ENCODE peak calls at places on chromosomes 2 and 18, in eight cellular contexts. One of them, this sample, is unnamed.

GRCh38 chr18:79275992-79276391 is 119.7 kb upstream of the NFATC1 start:
- DNase-seq in breast epithelium: no peak
- DNase-seq in sigmoid colon: no peak
- DNase-seq in endothelial cell of umbilical vein: no peak
- DNase-seq in K562: no peak
- DNase-seq in transverse colon: no peak
- DNase-seq in HepG2: no peak
- DNase-seq in HCT116: no peak
- DNase-seq in this sample: no peak

GRCh38 chr2:11647834-11648600 is 22.0 kb downstream of the NTSR2 start:
- DNase-seq in transverse colon: no peak
- DNase-seq in sigmoid colon: no peak
- DNase-seq in endothelial cell of umbilical vein: peak; percentile 39
- DNase-seq in breast epithelium: no peak
- DNase-seq in K562: no peak
- DNase-seq in HCT116: no peak
- DNase-seq in HepG2: no peak
- DNase-seq in this sample: no peak

GRCh38 chr2:181275643-181276070 is 181.5 kb upstream of the ITGA4 start:
- DNase-seq in HepG2: no peak
- DNase-seq in K562: no peak
- DNase-seq in endothelial cell of umbilical vein: no peak
- DNase-seq in sigmoid colon: no peak
- DNase-seq in HCT116: no peak
- DNase-seq in breast epithelium: no peak
- DNase-seq in transverse colon: peak; percentile 19
- DNase-seq in this sample: no peak

GRCh38 chr2:238786792-238787490 is 60.9 kb upstream of the TWIST2 start:
- DNase-seq in HepG2: no peak
- DNase-seq in endothelial cell of umbilical vein: no peak
- DNase-seq in K562: no peak
- DNase-seq in HCT116: no peak
- DNase-seq in transverse colon: no peak
- DNase-seq in breast epithelium: no peak
- DNase-seq in sigmoid colon: no peak
- DNase-seq in this sample: no peak

GRCh38 chr2:11175293-11175795 is 20.1 kb downstream of the SLC66A3 start:
- DNase-seq in HepG2: no peak
- DNase-seq in transverse colon: no peak
- DNase-seq in endothelial cell of umbilical vein: no peak
- DNase-seq in sigmoid colon: peak; percentile 27
- DNase-seq in HCT116: no peak
- DNase-seq in breast epithelium: no peak
- DNase-seq in K562: no peak
- DNase-seq in this sample: no peak

GRCh38 chr2:67423489-67423888 is 26.4 kb downstream of the ETAA1 start:
- DNase-seq in transverse colon: no peak
- DNase-seq in sigmoid colon: no peak
- DNase-seq in HCT116: no peak
- DNase-seq in HepG2: no peak
- DNase-seq in endothelial cell of umbilical vein: no peak
- DNase-seq in K562: no peak
- DNase-seq in breast epithelium: no peak
- DNase-seq in this sample: no peak

GRCh38 chr2:109422071-109422757 is 191.6 kb downstream of the SEPTIN10 start:
- DNase-seq in K562: no peak
- DNase-seq in HepG2: no peak
- DNase-seq in endothelial cell of umbilical vein: no peak
- DNase-seq in breast epithelium: no peak
- DNase-seq in HCT116: no peak
- DNase-seq in sigmoid colon: peak; percentile 24
- DNase-seq in transverse colon: no peak
- DNase-seq in this sample: no peak

GRCh38 chr2:169476459-169476858 is 2.8 kb upstream of the BBS5 start:
- DNase-seq in sigmoid colon: no peak
- DNase-seq in breast epithelium: no peak
- DNase-seq in endothelial cell of umbilical vein: no peak
- DNase-seq in K562: no peak
- DNase-seq in HepG2: peak; percentile 62
- DNase-seq in HCT116: peak; percentile 21
- DNase-seq in transverse colon: no peak
- DNase-seq in this sample: no peak

GRCh38 chr18:13614318-13614643 is 112.1 kb downstream of the FAM210A start:
- DNase-seq in K562: no peak
- DNase-seq in endothelial cell of umbilical vein: no peak
- DNase-seq in sigmoid colon: no peak
- DNase-seq in HCT116: no peak
- DNase-seq in breast epithelium: no peak
- DNase-seq in HepG2: no peak
- DNase-seq in transverse colon: no peak
- DNase-seq in this sample: no peak

GRCh38 chr18:13615432-13615861 is 110.9 kb downstream of the FAM210A start:
- DNase-seq in breast epithelium: no peak
- DNase-seq in endothelial cell of umbilical vein: no peak
- DNase-seq in sigmoid colon: no peak
- DNase-seq in transverse colon: no peak
- DNase-seq in K562: no peak
- DNase-seq in HepG2: no peak
- DNase-seq in HCT116: no peak
- DNase-seq in this sample: no peak

GRCh38 chr18:13613591-13614317 is 112.6 kb downstream of the FAM210A start:
- DNase-seq in breast epithelium: no peak
- DNase-seq in transverse colon: no peak
- DNase-seq in endothelial cell of umbilical vein: no peak
- DNase-seq in sigmoid colon: peak; percentile 44
- DNase-seq in HCT116: no peak
- DNase-seq in HepG2: no peak
- DNase-seq in K562: no peak
- DNase-seq in this sample: no peak

GRCh38 chr18:13616041-13616440 is 110.3 kb downstream of the FAM210A start:
- DNase-seq in breast epithelium: no peak
- DNase-seq in transverse colon: no peak
- DNase-seq in sigmoid colon: no peak
- DNase-seq in K562: no peak
- DNase-seq in HepG2: no peak
- DNase-seq in endothelial cell of umbilical vein: no peak
- DNase-seq in HCT116: no peak
- DNase-seq in this sample: no peak

GRCh38 chr18:13614701-13615288 is 111.6 kb downstream of the FAM210A start:
- DNase-seq in endothelial cell of umbilical vein: no peak
- DNase-seq in HepG2: no peak
- DNase-seq in HCT116: no peak
- DNase-seq in sigmoid colon: peak; percentile 67
- DNase-seq in breast epithelium: no peak
- DNase-seq in transverse colon: no peak
- DNase-seq in K562: no peak
- DNase-seq in this sample: no peak
- TF ChIP-seq POLR2AphosphoS5 in endothelial cell of umbilical vein: no peak
- TF ChIP-seq POLR2AphosphoS5 in HepG2: no peak
- TF ChIP-seq POLR2AphosphoS5 in HCT116: no peak
- TF ChIP-seq POLR2AphosphoS5 in sigmoid colon: no peak
- TF ChIP-seq POLR2AphosphoS5 in breast epithelium: no peak
- TF ChIP-seq POLR2AphosphoS5 in transverse colon: no peak
- TF ChIP-seq POLR2AphosphoS5 in K562: no peak
- TF ChIP-seq POLR2AphosphoS5 in this sample: no peak

GRCh38 chr2:28326469-28326805 is 66.2 kb upstream of the FOSL2 start:
- DNase-seq in transverse colon: no peak
- DNase-seq in HCT116: no peak
- DNase-seq in breast epithelium: no peak
- DNase-seq in sigmoid colon: no peak
- DNase-seq in HepG2: no peak
- DNase-seq in K562: no peak
- DNase-seq in endothelial cell of umbilical vein: no peak
- DNase-seq in this sample: no peak

GRCh38 chr2:28325173-28325566 is 67.5 kb upstream of the FOSL2 start:
- DNase-seq in endothelial cell of umbilical vein: no peak
- DNase-seq in breast epithelium: no peak
- DNase-seq in transverse colon: no peak
- DNase-seq in HepG2: no peak
- DNase-seq in HCT116: no peak
- DNase-seq in sigmoid colon: peak; percentile 40
- DNase-seq in K562: no peak
- DNase-seq in this sample: no peak

GRCh38 chr2:28327596-28327962 is 65.1 kb upstream of the FOSL2 start:
- DNase-seq in HCT116: no peak
- DNase-seq in sigmoid colon: no peak
- DNase-seq in transverse colon: no peak
- DNase-seq in HepG2: no peak
- DNase-seq in K562: no peak
- DNase-seq in endothelial cell of umbilical vein: no peak
- DNase-seq in breast epithelium: no peak
- DNase-seq in this sample: no peak

GRCh38 chr2:28326873-28327495 is 65.7 kb upstream of the FOSL2 start:
- DNase-seq in sigmoid colon: peak; percentile 70
- DNase-seq in HepG2: no peak
- DNase-seq in endothelial cell of umbilical vein: no peak
- DNase-seq in K562: no peak
- DNase-seq in breast epithelium: no peak
- DNase-seq in HCT116: no peak
- DNase-seq in transverse colon: no peak
- DNase-seq in this sample: no peak

DNA sequence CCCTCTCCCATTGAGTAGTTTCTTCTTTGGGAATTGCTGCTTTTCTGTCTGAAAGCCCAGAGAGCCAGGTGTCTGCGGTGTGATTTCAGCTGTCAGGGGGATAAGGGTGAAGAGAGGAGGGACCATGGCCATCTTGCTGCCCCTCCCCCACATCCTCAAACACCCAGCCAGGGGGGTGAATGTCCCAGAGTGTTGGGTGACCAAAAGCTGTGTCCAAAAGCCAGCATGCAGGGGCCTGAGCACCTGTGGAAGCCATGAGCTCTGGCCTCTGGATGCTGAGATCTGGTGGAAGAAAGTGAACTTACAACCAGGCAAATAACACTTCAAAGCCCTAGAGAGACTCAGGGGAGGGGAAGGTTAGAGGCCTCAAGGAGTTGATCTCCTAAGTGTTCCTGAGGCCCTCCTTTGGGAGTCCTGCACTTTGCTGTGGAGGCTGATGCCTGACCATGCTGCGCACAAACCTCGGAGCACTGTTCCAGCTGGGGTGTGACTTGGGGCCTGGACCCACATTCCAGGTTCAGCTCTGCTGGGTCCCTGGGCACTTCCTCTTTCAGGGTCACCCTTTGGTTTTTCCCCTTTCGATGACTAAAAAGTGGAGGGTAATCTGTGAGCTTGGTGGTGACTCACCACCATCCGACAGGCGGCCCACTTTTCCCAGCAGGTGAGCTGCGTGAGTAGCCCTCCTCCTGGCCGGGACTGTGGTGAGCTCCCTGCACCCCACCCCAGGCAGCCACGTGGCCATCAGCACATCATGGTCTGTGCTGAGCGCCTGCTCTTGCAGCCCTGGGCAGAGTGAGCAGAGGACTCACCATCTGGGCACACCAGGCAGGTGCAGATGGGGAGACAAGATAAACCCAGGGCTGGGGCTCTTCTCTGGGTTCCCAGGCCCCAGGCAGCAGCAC is 66.8 kb upstream of the FOSL2 start:
- DNase-seq in breast epithelium: no peak
- DNase-seq in endothelial cell of umbilical vein: no peak
- DNase-seq in transverse colon: no peak
- DNase-seq in HCT116: peak; percentile 65
- DNase-seq in sigmoid colon: peak; percentile 53
- DNase-seq in HepG2: no peak
- DNase-seq in K562: peak; percentile 22
- DNase-seq in this sample: no peak
- H3K4me1 ChIP-seq in breast epithelium: peaks cover 5% of the 10 kb centered on the region
- H3K4me1 ChIP-seq in endothelial cell of umbilical vein: no peaks in the 10 kb centered on the region
- H3K4me1 ChIP-seq in transverse colon: no peaks in the 10 kb centered on the region
- H3K4me1 ChIP-seq in HCT116: peaks cover 44% of the 10 kb centered on the region
- H3K4me1 ChIP-seq in sigmoid colon: peaks cover 39% of the 10 kb centered on the region
- H3K4me1 ChIP-seq in HepG2: no peaks in the 10 kb centered on the region
- H3K4me1 ChIP-seq in K562: peaks cover 4% of the 10 kb centered on the region
- H3K4me1 ChIP-seq in this sample: no peaks in the 10 kb centered on the region

DNA sequence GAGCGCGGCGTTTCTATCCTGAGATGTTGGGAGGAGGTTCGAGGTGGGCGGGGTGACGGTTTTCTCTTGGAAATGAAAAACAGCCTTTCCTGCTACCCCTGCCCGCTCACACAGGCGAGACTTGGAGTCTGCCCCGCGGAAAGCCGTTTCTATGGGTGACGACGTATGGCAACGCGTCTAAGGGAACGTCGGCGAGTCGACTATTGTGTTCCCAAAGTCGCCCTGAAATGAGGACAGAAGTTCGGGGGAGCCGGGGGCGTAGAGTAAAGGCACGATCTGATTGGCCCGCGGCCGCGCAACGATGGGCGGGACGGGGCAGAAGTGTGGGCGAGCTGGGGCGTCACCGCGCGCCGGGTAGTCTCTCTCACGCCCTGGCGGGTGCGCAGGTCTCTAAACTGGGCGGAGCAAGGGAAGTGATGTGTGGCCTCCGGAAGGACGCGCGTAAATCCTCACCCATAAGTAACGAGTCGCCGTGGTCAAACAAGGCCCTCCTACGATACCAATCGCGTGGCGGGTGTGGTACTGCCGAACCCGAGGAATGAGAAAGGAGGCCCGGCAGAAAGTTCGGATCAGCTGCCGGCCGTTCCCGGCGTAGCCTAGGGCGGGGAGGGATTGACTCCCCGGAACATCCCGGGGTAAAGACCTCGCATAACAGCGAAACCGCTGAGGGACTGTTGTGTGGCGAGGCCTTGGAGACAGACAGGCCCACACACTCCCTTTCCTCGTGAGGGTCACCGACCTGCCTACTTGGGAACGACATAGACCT is 89.6 kb downstream of the FAM161A start:
- DNase-seq in endothelial cell of umbilical vein: peak; percentile 99
- DNase-seq in HepG2: peak; percentile 89
- DNase-seq in breast epithelium: peak; percentile 98
- DNase-seq in sigmoid colon: peak; percentile 99
- DNase-seq in transverse colon: peak; percentile 97
- DNase-seq in K562: peak; percentile 97
- DNase-seq in HCT116: peak; percentile 97
- DNase-seq in this sample: peak; percentile 98
- TF ChIP-seq POLR2A in endothelial cell of umbilical vein: peak; percentile 61
- TF ChIP-seq POLR2A in HepG2: peak; percentile 86
- TF ChIP-seq POLR2A in breast epithelium: peak; percentile 84
- TF ChIP-seq POLR2A in sigmoid colon: peak; percentile 84
- TF ChIP-seq POLR2A in transverse colon: peak; percentile 93
- TF ChIP-seq POLR2A in K562: peak; percentile 91
- TF ChIP-seq POLR2A in HCT116: peak; percentile 86
- TF ChIP-seq POLR2A in this sample: peak; percentile 79

DNA sequence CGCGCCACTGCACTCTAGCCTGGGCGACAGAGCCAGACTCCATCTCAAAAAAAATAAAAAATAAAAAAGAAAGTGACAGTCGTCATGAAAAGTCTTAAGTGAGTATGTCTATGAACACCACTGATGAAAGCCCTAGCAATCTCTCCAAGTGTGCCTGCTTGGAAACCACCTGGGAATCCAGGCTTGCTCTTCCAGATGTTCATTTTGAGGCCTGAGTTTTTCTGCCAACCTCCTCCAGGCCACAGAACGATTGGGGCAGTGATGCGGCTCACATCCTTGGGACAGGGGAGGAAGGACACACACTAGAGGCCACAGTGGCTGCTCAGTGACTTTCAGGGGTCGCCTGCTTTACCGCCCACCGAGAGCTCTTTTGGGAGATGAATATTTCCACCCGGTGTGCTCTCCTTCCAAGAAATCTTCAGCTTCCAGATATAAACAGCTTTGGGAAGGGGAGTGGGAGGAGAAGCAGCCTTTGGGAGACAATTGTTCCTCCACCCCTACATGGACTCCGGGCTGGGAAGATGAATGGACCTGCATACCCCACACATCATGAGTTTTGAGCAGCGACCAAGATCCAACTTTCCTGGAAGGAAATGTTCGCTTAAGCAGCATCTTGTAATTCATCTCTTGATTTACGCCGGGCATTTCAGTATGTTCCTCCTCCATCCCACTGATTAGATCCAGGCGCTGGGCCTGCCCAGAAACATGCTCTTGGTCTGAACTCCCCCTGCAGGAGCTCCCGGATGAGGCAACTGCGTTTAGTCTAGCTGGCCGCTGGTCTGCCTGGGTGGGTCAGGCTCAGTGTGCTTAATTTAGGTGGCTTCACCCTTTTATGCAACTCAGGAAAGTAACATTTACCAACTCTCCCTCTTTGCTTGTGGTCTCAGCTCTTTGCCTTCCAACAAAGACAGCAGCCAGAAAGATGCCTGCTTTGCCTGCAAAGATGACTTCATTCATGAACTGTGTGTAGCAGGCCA is 6.2 kb upstream of the ARMC9 start:
- DNase-seq in HepG2: peak; percentile 70
- DNase-seq in breast epithelium: peak; percentile 49
- DNase-seq in transverse colon: peak; percentile 67
- DNase-seq in endothelial cell of umbilical vein: peak; percentile 77
- DNase-seq in sigmoid colon: peak; percentile 97
- DNase-seq in HCT116: no peak
- DNase-seq in K562: peak; percentile 39
- DNase-seq in this sample: peak; percentile 25
- TF ChIP-seq POLR2AphosphoS5 in HepG2: no peak
- TF ChIP-seq POLR2AphosphoS5 in breast epithelium: peak; percentile 61
- TF ChIP-seq POLR2AphosphoS5 in transverse colon: peak; percentile 81
- TF ChIP-seq POLR2AphosphoS5 in endothelial cell of umbilical vein: no peak
- TF ChIP-seq POLR2AphosphoS5 in sigmoid colon: peak; percentile 88
- TF ChIP-seq POLR2AphosphoS5 in HCT116: no peak
- TF ChIP-seq POLR2AphosphoS5 in K562: no peak
- TF ChIP-seq POLR2AphosphoS5 in this sample: peak; percentile 36

This sample was measured in prostate gland.